ENCODE peak calls at places on chromosomes 3 and 15, in eight cellular contexts. One of them, this sample, is unnamed.

GRCh38 chr15:85380860-85381535 is 595 bp downstream of the AKAP13 start:
- DNase-seq in cardiac muscle cell: peak; percentile 44
- DNase-seq in IMR-90: no peak
- DNase-seq in hepatocyte: peak; percentile 72
- DNase-seq in stomach: peak; percentile 50
- DNase-seq in transverse colon: peak; percentile 66
- DNase-seq in CD8-positive, alpha-beta T cell: peak; percentile 63
- DNase-seq in sigmoid colon: peak; percentile 73
- DNase-seq in this sample: peak; percentile 75

GRCh38 chr3:175554761-175555160 is 695.6 kb downstream of the NAALADL2 start:
- DNase-seq in stomach: no peak
- DNase-seq in transverse colon: no peak
- DNase-seq in cardiac muscle cell: no peak
- DNase-seq in hepatocyte: no peak
- DNase-seq in IMR-90: no peak
- DNase-seq in CD8-positive, alpha-beta T cell: no peak
- DNase-seq in sigmoid colon: no peak
- DNase-seq in this sample: no peak

GRCh38 chr3:158837232-158837631 is 35.4 kb downstream of the MFSD1 start:
- DNase-seq in CD8-positive, alpha-beta T cell: no peak
- DNase-seq in transverse colon: no peak
- DNase-seq in stomach: no peak
- DNase-seq in cardiac muscle cell: no peak
- DNase-seq in hepatocyte: no peak
- DNase-seq in IMR-90: no peak
- DNase-seq in sigmoid colon: no peak
- DNase-seq in this sample: no peak

GRCh38 chr3:51389423-51390183 is 1.5 kb upstream of the RBM15B start:
- DNase-seq in cardiac muscle cell: peak; percentile 65
- DNase-seq in transverse colon: peak; percentile 62
- DNase-seq in CD8-positive, alpha-beta T cell: peak; percentile 58
- DNase-seq in IMR-90: peak; percentile 50
- DNase-seq in sigmoid colon: no peak
- DNase-seq in hepatocyte: peak; percentile 78
- DNase-seq in stomach: peak; percentile 64
- DNase-seq in this sample: peak; percentile 73

GRCh38 chr3:182533394-182533793 is 259.9 kb upstream of the ATP11B start:
- DNase-seq in transverse colon: no peak
- DNase-seq in IMR-90: no peak
- DNase-seq in sigmoid colon: no peak
- DNase-seq in cardiac muscle cell: no peak
- DNase-seq in stomach: peak; percentile 32
- DNase-seq in hepatocyte: peak; percentile 14
- DNase-seq in CD8-positive, alpha-beta T cell: no peak
- DNase-seq in this sample: no peak

GRCh38 chr15:42123546-42123945 is 29.2 kb upstream of the PLA2G4D start:
- DNase-seq in IMR-90: no peak
- DNase-seq in hepatocyte: no peak
- DNase-seq in CD8-positive, alpha-beta T cell: no peak
- DNase-seq in stomach: no peak
- DNase-seq in transverse colon: no peak
- DNase-seq in cardiac muscle cell: no peak
- DNase-seq in sigmoid colon: no peak
- DNase-seq in this sample: no peak

GRCh38 chr3:62361261-62361660 is 12.1 kb downstream of the FEZF2 start:
- DNase-seq in stomach: no peak
- DNase-seq in cardiac muscle cell: no peak
- DNase-seq in CD8-positive, alpha-beta T cell: no peak
- DNase-seq in IMR-90: no peak
- DNase-seq in transverse colon: no peak
- DNase-seq in sigmoid colon: no peak
- DNase-seq in hepatocyte: no peak
- DNase-seq in this sample: no peak

GRCh38 chr15:25905140-25905539 is 42.0 kb upstream of the ATP10A start:
- DNase-seq in transverse colon: peak; percentile 13
- DNase-seq in cardiac muscle cell: peak; percentile 85
- DNase-seq in hepatocyte: no peak
- DNase-seq in sigmoid colon: peak; percentile 69
- DNase-seq in CD8-positive, alpha-beta T cell: no peak
- DNase-seq in IMR-90: peak; percentile 88
- DNase-seq in stomach: no peak
- DNase-seq in this sample: no peak

GRCh38 chr3:188863999-188864406 is 307.8 kb upstream of the TPRG1 start:
- DNase-seq in hepatocyte: no peak
- DNase-seq in IMR-90: peak; percentile 72
- DNase-seq in sigmoid colon: no peak
- DNase-seq in stomach: no peak
- DNase-seq in transverse colon: no peak
- DNase-seq in cardiac muscle cell: peak; percentile 53
- DNase-seq in CD8-positive, alpha-beta T cell: no peak
- DNase-seq in this sample: no peak

GRCh38 chr3:156682491-156682890 is 8.1 kb downstream of the TIPARP start:
- DNase-seq in CD8-positive, alpha-beta T cell: no peak
- DNase-seq in sigmoid colon: no peak
- DNase-seq in transverse colon: no peak
- DNase-seq in IMR-90: peak; percentile 61
- DNase-seq in hepatocyte: no peak
- DNase-seq in stomach: no peak
- DNase-seq in cardiac muscle cell: no peak
- DNase-seq in this sample: no peak

GRCh38 chr3:188914556-188914955 is 257.2 kb upstream of the TPRG1 start:
- DNase-seq in sigmoid colon: no peak
- DNase-seq in cardiac muscle cell: peak; percentile 41
- DNase-seq in CD8-positive, alpha-beta T cell: no peak
- DNase-seq in IMR-90: peak; percentile 89
- DNase-seq in stomach: no peak
- DNase-seq in hepatocyte: no peak
- DNase-seq in transverse colon: no peak
- DNase-seq in this sample: no peak

GRCh38 chr3:126316515-126316939 is 40.7 kb downstream of the KLF15 start:
- DNase-seq in IMR-90: no peak
- DNase-seq in hepatocyte: no peak
- DNase-seq in transverse colon: no peak
- DNase-seq in sigmoid colon: peak; percentile 54
- DNase-seq in CD8-positive, alpha-beta T cell: no peak
- DNase-seq in stomach: no peak
- DNase-seq in cardiac muscle cell: no peak
- DNase-seq in this sample: no peak

GRCh38 chr3:127676456-127676855 is 3.7 kb downstream of the ABTB1 start:
- DNase-seq in stomach: peak; percentile 23
- DNase-seq in sigmoid colon: peak; percentile 50
- DNase-seq in cardiac muscle cell: no peak
- DNase-seq in IMR-90: no peak
- DNase-seq in transverse colon: no peak
- DNase-seq in hepatocyte: no peak
- DNase-seq in CD8-positive, alpha-beta T cell: no peak
- DNase-seq in this sample: no peak

GRCh38 chr3:139202226-139202958 is 141.4 kb upstream of the MRPS22 start:
- DNase-seq in cardiac muscle cell: no peak
- DNase-seq in hepatocyte: peak; percentile 78
- DNase-seq in sigmoid colon: no peak
- DNase-seq in stomach: no peak
- DNase-seq in CD8-positive, alpha-beta T cell: no peak
- DNase-seq in IMR-90: no peak
- DNase-seq in transverse colon: peak; percentile 75
- DNase-seq in this sample: no peak
- TF ChIP-seq CTCF in cardiac muscle cell: no peak
- TF ChIP-seq CTCF in hepatocyte: peak; percentile 32
- TF ChIP-seq CTCF in sigmoid colon: no peak
- TF ChIP-seq CTCF in stomach: no peak
- TF ChIP-seq CTCF in CD8-positive, alpha-beta T cell: no peak
- TF ChIP-seq CTCF in IMR-90: no peak
- TF ChIP-seq CTCF in transverse colon: peak; percentile 43
- TF ChIP-seq CTCF in this sample: no peak

GRCh38 chr15:96323250-96324162 is 7.0 kb upstream of the NR2F2 start:
- DNase-seq in sigmoid colon: no peak
- DNase-seq in transverse colon: no peak
- DNase-seq in cardiac muscle cell: no peak
- DNase-seq in hepatocyte: no peak
- DNase-seq in stomach: no peak
- DNase-seq in CD8-positive, alpha-beta T cell: no peak
- DNase-seq in IMR-90: no peak
- DNase-seq in this sample: peak; percentile 34
- H3K4me1 ChIP-seq in sigmoid colon: peaks cover 45% of the 10 kb centered on the region
- H3K4me1 ChIP-seq in transverse colon: peaks cover 18% of the 10 kb centered on the region
- H3K4me1 ChIP-seq in cardiac muscle cell: peaks cover 7% of the 10 kb centered on the region
- H3K4me1 ChIP-seq in hepatocyte: peaks cover 30% of the 10 kb centered on the region
- H3K4me1 ChIP-seq in stomach: peaks cover 47% of the 10 kb centered on the region
- H3K4me1 ChIP-seq in CD8-positive, alpha-beta T cell: no peaks in the 10 kb centered on the region
- H3K4me1 ChIP-seq in IMR-90: peaks cover 13% of the 10 kb centered on the region
- H3K4me1 ChIP-seq in this sample: peaks cover 4% of the 10 kb centered on the region

DNA sequence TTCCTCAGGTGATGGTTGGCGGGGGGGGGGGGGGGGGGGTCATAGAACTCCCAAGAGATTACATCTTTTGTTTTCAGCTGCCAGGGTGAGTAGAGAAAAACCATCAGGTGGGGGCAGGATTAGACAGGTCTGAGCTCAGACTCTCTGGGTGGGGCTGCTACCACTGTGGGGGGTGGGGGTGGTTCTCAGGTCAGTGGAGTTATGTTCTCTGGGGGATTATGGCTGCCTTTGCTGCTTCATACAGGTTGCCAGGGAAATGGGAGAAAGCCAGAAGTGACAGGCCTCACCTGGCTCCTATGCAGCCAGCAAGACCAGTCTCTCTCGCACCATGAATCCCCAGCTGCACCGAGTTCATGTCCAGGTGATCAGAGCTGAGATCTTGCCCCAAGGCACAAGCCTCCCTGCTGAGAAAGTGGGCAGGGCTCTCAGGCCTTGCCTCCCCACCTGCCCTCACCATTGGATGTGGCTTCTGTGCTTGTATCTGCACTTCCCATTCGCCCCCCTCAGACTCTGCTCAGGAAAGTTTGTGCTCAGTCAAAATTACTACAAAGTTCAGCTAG is 828.1 kb downstream of the MCTP2 start:
- DNase-seq in cardiac muscle cell: no peak
- DNase-seq in hepatocyte: no peak
- DNase-seq in stomach: no peak
- DNase-seq in CD8-positive, alpha-beta T cell: no peak
- DNase-seq in IMR-90: no peak
- DNase-seq in sigmoid colon: no peak
- DNase-seq in transverse colon: no peak
- DNase-seq in this sample: no peak
- H3K9me3 ChIP-seq in cardiac muscle cell: no peaks in the 10 kb centered on the region
- H3K9me3 ChIP-seq in hepatocyte: no peaks in the 10 kb centered on the region
- H3K9me3 ChIP-seq in stomach: no peaks in the 10 kb centered on the region
- H3K9me3 ChIP-seq in CD8-positive, alpha-beta T cell: no peaks in the 10 kb centered on the region
- H3K9me3 ChIP-seq in IMR-90: peaks cover 6% of the 10 kb centered on the region
- H3K9me3 ChIP-seq in sigmoid colon: peaks cover 3% of the 10 kb centered on the region
- H3K9me3 ChIP-seq in transverse colon: no peaks in the 10 kb centered on the region
- H3K9me3 ChIP-seq in this sample: peaks cover 4% of the 10 kb centered on the region

GRCh38 chr3:117444175-117444574 is 734.6 kb downstream of the TUSC7 start:
- DNase-seq in IMR-90: no peak
- DNase-seq in cardiac muscle cell: no peak
- DNase-seq in sigmoid colon: no peak
- DNase-seq in stomach: no peak
- DNase-seq in CD8-positive, alpha-beta T cell: no peak
- DNase-seq in transverse colon: no peak
- DNase-seq in hepatocyte: no peak
- DNase-seq in this sample: no peak

GRCh38 chr3:117435481-117435880 is 725.9 kb downstream of the TUSC7 start:
- DNase-seq in hepatocyte: no peak
- DNase-seq in IMR-90: no peak
- DNase-seq in sigmoid colon: no peak
- DNase-seq in CD8-positive, alpha-beta T cell: no peak
- DNase-seq in transverse colon: no peak
- DNase-seq in stomach: no peak
- DNase-seq in cardiac muscle cell: no peak
- DNase-seq in this sample: no peak

GRCh38 chr3:117443014-117443413 is 733.4 kb downstream of the TUSC7 start:
- DNase-seq in hepatocyte: no peak
- DNase-seq in cardiac muscle cell: peak; percentile 62
- DNase-seq in CD8-positive, alpha-beta T cell: no peak
- DNase-seq in stomach: no peak
- DNase-seq in sigmoid colon: no peak
- DNase-seq in IMR-90: peak; percentile 65
- DNase-seq in transverse colon: no peak
- DNase-seq in this sample: no peak

GRCh38 chr3:117441851-117442250 is 732.3 kb downstream of the TUSC7 start:
- DNase-seq in transverse colon: no peak
- DNase-seq in CD8-positive, alpha-beta T cell: no peak
- DNase-seq in cardiac muscle cell: no peak
- DNase-seq in IMR-90: no peak
- DNase-seq in stomach: no peak
- DNase-seq in sigmoid colon: no peak
- DNase-seq in hepatocyte: no peak
- DNase-seq in this sample: no peak

DNA sequence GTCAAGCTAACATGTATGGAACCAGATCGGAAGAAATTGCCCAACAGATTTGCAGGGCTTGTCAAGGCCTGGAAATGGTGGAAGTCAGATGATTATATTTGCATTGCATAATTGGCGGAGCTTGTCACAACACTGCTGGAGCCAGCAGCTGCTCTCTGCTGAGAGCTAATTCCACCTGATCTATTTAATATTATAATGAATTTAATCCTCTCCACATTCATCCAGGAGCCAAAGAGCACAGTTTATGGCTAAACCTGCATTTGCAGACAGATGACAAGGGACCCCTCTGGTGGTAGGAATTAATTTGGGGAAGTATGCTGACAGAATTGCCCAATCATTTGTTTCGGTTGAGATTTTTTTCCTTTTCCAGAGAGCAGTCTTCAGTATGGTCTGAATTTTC is 730.2 kb downstream of the TUSC7 start:
- DNase-seq in CD8-positive, alpha-beta T cell: no peak
- DNase-seq in stomach: no peak
- DNase-seq in hepatocyte: no peak
- DNase-seq in sigmoid colon: no peak
- DNase-seq in transverse colon: no peak
- DNase-seq in cardiac muscle cell: peak; percentile 48
- DNase-seq in IMR-90: peak; percentile 45
- DNase-seq in this sample: no peak
- TF ChIP-seq CTCF in CD8-positive, alpha-beta T cell: no peak
- TF ChIP-seq CTCF in stomach: no peak
- TF ChIP-seq CTCF in hepatocyte: peak; percentile 30
- TF ChIP-seq CTCF in sigmoid colon: no peak
- TF ChIP-seq CTCF in transverse colon: no peak
- TF ChIP-seq CTCF in cardiac muscle cell: peak; percentile 43
- TF ChIP-seq CTCF in IMR-90: peak; percentile 59
- TF ChIP-seq CTCF in this sample: peak; percentile 42

GRCh38 chr3:166663194-166663593 is 716.9 kb downstream of the ZBBX start:
- DNase-seq in CD8-positive, alpha-beta T cell: no peak
- DNase-seq in stomach: no peak
- DNase-seq in sigmoid colon: no peak
- DNase-seq in IMR-90: no peak
- DNase-seq in cardiac muscle cell: no peak
- DNase-seq in hepatocyte: no peak
- DNase-seq in transverse colon: no peak
- DNase-seq in this sample: no peak
- H3K4me1 ChIP-seq in CD8-positive, alpha-beta T cell: no peaks in the 10 kb centered on the region
- H3K4me1 ChIP-seq in stomach: no peaks in the 10 kb centered on the region
- H3K4me1 ChIP-seq in sigmoid colon: no peaks in the 10 kb centered on the region
- H3K4me1 ChIP-seq in IMR-90: no peaks in the 10 kb centered on the region
- H3K4me1 ChIP-seq in cardiac muscle cell: no peaks in the 10 kb centered on the region
- H3K4me1 ChIP-seq in hepatocyte: no peaks in the 10 kb centered on the region
- H3K4me1 ChIP-seq in transverse colon: no peaks in the 10 kb centered on the region
- H3K4me1 ChIP-seq in this sample: no peaks in the 10 kb centered on the region

GRCh38 chr3:31654998-31655397 is 122.3 kb downstream of the STT3B start:
- DNase-seq in hepatocyte: no peak
- DNase-seq in stomach: no peak
- DNase-seq in IMR-90: no peak
- DNase-seq in cardiac muscle cell: no peak
- DNase-seq in CD8-positive, alpha-beta T cell: no peak
- DNase-seq in transverse colon: no peak
- DNase-seq in sigmoid colon: no peak
- DNase-seq in this sample: no peak
- H3K9me3 ChIP-seq in hepatocyte: peaks cover 40% of the 10 kb centered on the region
- H3K9me3 ChIP-seq in stomach: peaks cover 46% of the 10 kb centered on the region
- H3K9me3 ChIP-seq in IMR-90: peaks cover 16% of the 10 kb centered on the region
- H3K9me3 ChIP-seq in cardiac muscle cell: no peaks in the 10 kb centered on the region
- H3K9me3 ChIP-seq in CD8-positive, alpha-beta T cell: peaks cover 41% of the 10 kb centered on the region
- H3K9me3 ChIP-seq in transverse colon: peaks cover 57% of the 10 kb centered on the region
- H3K9me3 ChIP-seq in sigmoid colon: peaks cover 36% of the 10 kb centered on the region
- H3K9me3 ChIP-seq in this sample: peaks cover 66% of the 10 kb centered on the region

GRCh38 chr3:66236281-66236680 is 15.5 kb downstream of the SLC25A26 start:
- DNase-seq in CD8-positive, alpha-beta T cell: no peak
- DNase-seq in sigmoid colon: no peak
- DNase-seq in hepatocyte: peak; percentile 15
- DNase-seq in stomach: no peak
- DNase-seq in IMR-90: no peak
- DNase-seq in cardiac muscle cell: peak; percentile 43
- DNase-seq in transverse colon: no peak
- DNase-seq in this sample: no peak
- TF ChIP-seq CTCF in CD8-positive, alpha-beta T cell: no peak
- TF ChIP-seq CTCF in sigmoid colon: no peak
- TF ChIP-seq CTCF in hepatocyte: peak; percentile 37
- TF ChIP-seq CTCF in stomach: no peak
- TF ChIP-seq CTCF in IMR-90: peak; percentile 19
- TF ChIP-seq CTCF in cardiac muscle cell: peak; percentile 37
- TF ChIP-seq CTCF in transverse colon: no peak
- TF ChIP-seq CTCF in this sample: no peak

This sample was measured in lower lobe of right lung.